ENCODE peak calls at places on chromosomes 7 and 10, in seven cellular contexts. Y is HT1080, N is neuronal stem cell, K is midbrain, X is adipocyte, C is non-pigmented ciliary epithelial cell, Z is brain microvascular endothelial cell. W is an unnamed sample.

GRCh38 chr10:20536381-20536780 is 360.7 kb downstream of the NEBL start:
- DNase-seq in K (peak), Y (no peak), N (no peak), C (no peak), X (no peak), Z (no peak), W (no peak)

GRCh38 chr7:107164092-107164491 is 4.7 kb upstream of the HBP1 start:
- DNase-seq in C (no peak), N (no peak), Z (no peak), X (no peak), Y (no peak), K (no peak), W (no peak)

GRCh38 chr10:96044686-96045085 is 1.3 kb downstream of the CCNJ start:
- DNase-seq in X (peak), N (no peak), K (no peak), Y (no peak), C (peak), Z (peak), W (peak)

GRCh38 chr7:96014617-96015016 is 242.3 kb downstream of the DYNC1I1 start:
- DNase-seq in Y (no peak), K (no peak), X (no peak), C (no peak), N (no peak), Z (no peak), W (no peak)

GRCh38 chr10:124573726-124574455 is 112.3 kb downstream of the LHPP start:
- DNase-seq in Z (no peak), C (no peak), X (no peak), K (no peak), N (no peak), Y (no peak), W (no peak)

GRCh38 chr7:100483101-100483727 is 513 bp upstream of the NYAP1 start:
- DNase-seq in K (peak), X (peak), Z (peak), N (peak), Y (peak), C (no peak), W (peak)

GRCh38 chr7:72249106-72249505 is 163.0 kb downstream of the CALN1 start:
- DNase-seq in Z (no peak), K (no peak), N (no peak), C (no peak), Y (peak), X (no peak), W (no peak)

GRCh38 chr10:35783305-35783838 is 141.3 kb upstream of the FZD8 start:
- DNase-seq in Z (no peak), K (no peak), X (peak), C (no peak), N (no peak), Y (peak), W (peak)

GRCh38 chr10:91104185-91105041 is 116.0 kb upstream of the PCGF5 start:
- DNase-seq in N (no peak), Y (no peak), X (no peak), K (no peak), Z (no peak), C (no peak), W (no peak)

GRCh38 chr10:64173826-64174225 is 652.6 kb downstream of the REEP3 start:
- DNase-seq in X (no peak), Z (no peak), Y (no peak), C (no peak), K (no peak), N (no peak), W (no peak)

GRCh38 chr10:60032723-60033122 is 126.4 kb upstream of the CCDC6 start:
- DNase-seq in Y (peak), Z (peak), C (peak), K (peak), X (peak), N (peak), W (peak)

GRCh38 chr10:14220026-14220425 is 110.7 kb downstream of the FRMD4A start:
- DNase-seq in C (no peak), Z (peak), Y (peak), X (no peak), K (no peak), N (no peak), W (no peak)

GRCh38 chr10:95508730-95509129 is 52.4 kb downstream of the SORBS1 start:
- DNase-seq in Z (peak), K (no peak), N (peak), C (no peak), X (no peak), Y (no peak), W (no peak)

GRCh38 chr10:131786756-131787605 is 113.8 kb upstream of the PPP2R2D start:
- DNase-seq in X (peak), N (peak), Z (peak), K (peak), C (peak), Y (no peak), W (peak)

GRCh38 chr7:12583181-12583580 is 12.7 kb downstream of the SCIN start:
- DNase-seq in N (no peak), Z (no peak), X (peak), C (no peak), Y (no peak), K (no peak), W (no peak)

GRCh38 chr10:73999703-74000102 is 1.8 kb downstream of the VCL start:
- DNase-seq in X (peak), K (no peak), C (no peak), Y (no peak), N (no peak), Z (no peak), W (no peak)

GRCh38 chr10:69449841-69450240 is 1.4 kb upstream of the TSPAN15 start:
- DNase-seq in Y (peak), X (peak), C (no peak), Z (peak), N (peak), K (peak), W (no peak)

GRCh38 chr7:105006367-105007139 is 7.5 kb upstream of the KMT2E start:
- DNase-seq in Y (no peak), X (no peak), K (no peak), N (no peak), C (no peak), Z (no peak), W (no peak)

W was measured in RWPE1.